ENCODE peak calls at places on chromosomes 1 and 21, in eight cellular contexts. Y, J, M, K, F, A, N and O are unnamed samples. For H3K9me3, H3K27me3 and H3K4me1, the result is how much of the 10 kb centered on the place peaks cover.

GRCh38 chr1:92326681-92327080 is 27.8 kb downstream of the RPAP2 start:
- DNase-seq in Y (no peak), K (no peak), A (no peak), M (no peak), J (no peak), N (no peak), F (no peak), O (no peak)

GRCh38 chr1:152022521-152022920 is 14.3 kb downstream of the S100A11 start:
- DNase-seq in F (no peak), Y (no peak), N (no peak), A (no peak), M (no peak), K (no peak), J (no peak), O (no peak)

GRCh38 chr1:197696372-197696771 is 78.9 kb downstream of the DENND1B start:
- DNase-seq in F (no peak), J (peak), M (no peak), Y (no peak), N (no peak), A (no peak), K (no peak), O (no peak)

GRCh38 chr1:162328507-162328906 is 48.1 kb downstream of the SPATA46 start:
- DNase-seq in M (no peak), A (no peak), K (no peak), J (no peak), Y (no peak), F (no peak), N (no peak), O (no peak)

GRCh38 chr1:17023573-17023972 is 11.8 kb upstream of the ATP13A2 start:
- DNase-seq in N (no peak), F (no peak), J (no peak), M (no peak), A (no peak), Y (no peak), K (no peak), O (no peak)

GRCh38 chr1:7549693-7550161 is 221.4 kb upstream of the VAMP3 start:
- DNase-seq in Y (no peak), J (peak), M (no peak), K (no peak), A (no peak), F (no peak), N (peak), O (no peak)

GRCh38 chr1:239288964-239289535 is 97.3 kb upstream of the CHRM3 start:
- DNase-seq in K (no peak), M (no peak), Y (no peak), N (no peak), A (no peak), F (no peak), J (no peak), O (no peak)

GRCh38 chr1:1264026-1264425 is 9.6 kb downstream of the UBE2J2 start:
- DNase-seq in Y (no peak), N (no peak), M (no peak), F (no peak), J (no peak), A (no peak), K (no peak), O (no peak)

GRCh38 chr1:2446394-2446793 is 29.7 kb upstream of the PLCH2 start:
- DNase-seq in K (no peak), M (no peak), N (no peak), J (no peak), F (no peak), A (no peak), Y (no peak), O (no peak)

GRCh38 chr1:30816211-30817082 is 58.9 kb upstream of the LAPTM5 start:
- DNase-seq in A (no peak), J (peak), K (no peak), N (peak), Y (no peak), M (no peak), F (no peak), O (no peak)

GRCh38 chr1:213335084-213335483 is 284.0 kb downstream of the RPS6KC1 start:
- DNase-seq in J (no peak), M (no peak), F (no peak), A (no peak), N (no peak), K (no peak), Y (no peak), O (no peak)

GRCh38 chr1:247193958-247194357 is 22.1 kb upstream of the ZNF124 start:
- DNase-seq in Y (no peak), M (no peak), K (no peak), A (no peak), F (no peak), N (no peak), J (no peak), O (no peak)

GRCh38 chr1:247184254-247184653 is 12.4 kb upstream of the ZNF124 start:
- DNase-seq in K (no peak), A (no peak), J (no peak), M (no peak), N (no peak), Y (no peak), F (no peak), O (no peak)

GRCh38 chr1:247189981-247190798 is 18.4 kb upstream of the ZNF124 start:
- DNase-seq in M (no peak), K (no peak), Y (no peak), F (no peak), A (no peak), N (no peak), J (no peak), O (no peak)
- H3K9me3 ChIP-seq in M (under half), K (under half), Y (half or more), F (under half), A (half or more), N (under half), J (under half), O (under half)

GRCh38 chr21:29716753-29717152 is 223.0 kb downstream of the GRIK1 start:
- DNase-seq in Y (no peak), F (no peak), M (no peak), A (no peak), J (no peak), N (no peak), K (no peak), O (no peak)

GRCh38 chr21:29712818-29713217 is 227.0 kb downstream of the GRIK1 start:
- DNase-seq in N (no peak), Y (no peak), F (no peak), A (no peak), M (no peak), K (no peak), J (no peak), O (no peak)

GRCh38 chr21:29718081-29718815 is 221.5 kb downstream of the GRIK1 start:
- DNase-seq in J (peak), Y (no peak), F (no peak), K (no peak), M (no peak), A (no peak), N (no peak), O (no peak)

GRCh38 chr21:29717659-29718058 is 222.1 kb downstream of the GRIK1 start:
- DNase-seq in K (peak), N (no peak), M (no peak), A (no peak), F (no peak), J (no peak), Y (no peak), O (no peak)

DNA sequence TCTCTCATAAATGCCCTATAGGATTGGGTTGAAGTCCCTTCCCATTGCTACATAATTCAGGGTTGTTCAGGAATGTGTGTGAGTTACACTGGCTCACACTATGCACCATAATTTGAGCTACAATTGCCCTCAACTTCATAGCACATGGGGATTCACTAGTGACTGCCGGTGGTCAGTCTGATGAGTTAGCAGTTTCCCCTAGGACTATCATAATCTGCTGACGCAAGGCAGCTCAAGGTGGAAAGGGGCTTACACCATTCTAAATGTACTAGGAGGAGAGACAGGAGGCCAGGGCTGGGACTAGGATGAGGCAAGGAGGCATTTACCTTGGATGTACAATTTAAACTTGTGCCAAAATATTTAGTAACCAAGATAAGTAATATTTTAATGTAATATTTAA is 224.7 kb downstream of the GRIK1 start:
- DNase-seq in F (no peak), M (no peak), J (no peak), A (no peak), N (no peak), K (peak), Y (no peak), O (no peak)
- H3K27me3 ChIP-seq in F (under half), M (under half), J (under half), A (under half), N (under half), K (under half), Y (under half), O (under half)

GRCh38 chr1:167496962-167497619 is 21.2 kb downstream of the CD247 start:
- DNase-seq in N (no peak), K (no peak), A (no peak), J (no peak), M (no peak), F (no peak), Y (no peak), O (no peak)
- H3K4me1 ChIP-seq in N (under half), K (under half), A (under half), J (under half), M (half or more), F (half or more), Y (under half), O (under half)

GRCh38 chr1:180381184-180381580 is 121.2 kb downstream of the ACBD6 start:
- DNase-seq in N (no peak), J (no peak), M (no peak), K (no peak), Y (no peak), F (no peak), A (no peak), O (no peak)
- H3K9me3 ChIP-seq in N (under half), J (under half), M (under half), K (under half), Y (under half), F (under half), A (under half), O (under half)

DNA sequence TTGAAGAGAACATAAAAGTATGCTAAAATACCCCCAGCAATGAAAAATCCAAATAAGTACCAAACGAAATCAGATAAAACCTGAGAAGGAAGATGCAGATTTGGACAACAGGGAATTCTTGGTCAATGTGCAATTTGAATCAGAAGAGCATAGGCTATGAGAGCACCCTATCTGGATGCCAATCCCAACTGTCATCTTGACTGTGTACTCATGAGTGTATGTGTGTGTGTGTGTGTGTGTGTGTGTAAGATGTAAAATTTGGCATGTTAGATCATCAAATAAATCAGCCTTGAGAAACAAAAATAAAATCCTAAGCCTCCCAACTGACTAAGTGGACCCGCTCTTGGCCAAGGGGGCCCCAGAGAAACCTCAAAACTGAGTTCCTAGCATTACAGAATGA is 18.0 kb upstream of the SPRR2G start:
- DNase-seq in M (no peak), Y (no peak), F (no peak), J (no peak), K (no peak), N (no peak), A (no peak), O (no peak)
- H3K27me3 ChIP-seq in M (under half), Y (under half), F (under half), J (under half), K (under half), N (under half), A (under half), O (under half)